ENCODE peak calls at places on chromosomes 7 and 10, in nine cellular contexts. One of them, this sample, is unnamed.

GRCh38 chr10:19498348-19499290 is 317.6 kb upstream of the PLXDC2 start:
- DNase-seq in stimulated activated CD8-positive, alpha-beta memory T cell treated with anti-CD3 and anti-CD28 coated beads, Interleukin-2, amount 100 ng/mL, for 48 hours: no peak
- DNase-seq in mammary epithelial cell: no peak
- DNase-seq in mesendoderm: no peak
- DNase-seq in brain microvascular endothelial cell: no peak
- DNase-seq in activated naive CD4-positive, alpha-beta T cell treated with anti-CD3 and anti-CD28 coated beads for 36 hours: no peak
- DNase-seq in progenitor cell of endocrine pancreas: no peak
- DNase-seq in AG04450: no peak
- DNase-seq in OCI-LY7: no peak
- DNase-seq in this sample: no peak

GRCh38 chr10:79400567-79401004 is 44.8 kb downstream of the ZCCHC24 start:
- DNase-seq in mesendoderm: peak
- DNase-seq in progenitor cell of endocrine pancreas: peak
- DNase-seq in brain microvascular endothelial cell: no peak
- DNase-seq in OCI-LY7: peak
- DNase-seq in mammary epithelial cell: no peak
- DNase-seq in stimulated activated CD8-positive, alpha-beta memory T cell treated with anti-CD3 and anti-CD28 coated beads, Interleukin-2, amount 100 ng/mL, for 48 hours: peak
- DNase-seq in AG04450: no peak
- DNase-seq in activated naive CD4-positive, alpha-beta T cell treated with anti-CD3 and anti-CD28 coated beads for 36 hours: peak
- DNase-seq in this sample: no peak

GRCh38 chr10:15348579-15348978 is 22.5 kb downstream of the FAM171A1 start:
- DNase-seq in stimulated activated CD8-positive, alpha-beta memory T cell treated with anti-CD3 and anti-CD28 coated beads, Interleukin-2, amount 100 ng/mL, for 48 hours: no peak
- DNase-seq in mesendoderm: no peak
- DNase-seq in mammary epithelial cell: no peak
- DNase-seq in OCI-LY7: no peak
- DNase-seq in AG04450: no peak
- DNase-seq in progenitor cell of endocrine pancreas: no peak
- DNase-seq in brain microvascular endothelial cell: no peak
- DNase-seq in activated naive CD4-positive, alpha-beta T cell treated with anti-CD3 and anti-CD28 coated beads for 36 hours: no peak
- DNase-seq in this sample: no peak

GRCh38 chr7:147571436-147572180 is 1019.0 kb upstream of the C7orf33 start:
- DNase-seq in stimulated activated CD8-positive, alpha-beta memory T cell treated with anti-CD3 and anti-CD28 coated beads, Interleukin-2, amount 100 ng/mL, for 48 hours: no peak
- DNase-seq in mesendoderm: no peak
- DNase-seq in mammary epithelial cell: no peak
- DNase-seq in AG04450: no peak
- DNase-seq in progenitor cell of endocrine pancreas: no peak
- DNase-seq in brain microvascular endothelial cell: no peak
- DNase-seq in OCI-LY7: no peak
- DNase-seq in activated naive CD4-positive, alpha-beta T cell treated with anti-CD3 and anti-CD28 coated beads for 36 hours: no peak
- DNase-seq in this sample: no peak

GRCh38 chr10:121169406-121169805 is 318.2 kb downstream of the WDR11 start:
- DNase-seq in OCI-LY7: no peak
- DNase-seq in mammary epithelial cell: no peak
- DNase-seq in progenitor cell of endocrine pancreas: no peak
- DNase-seq in mesendoderm: no peak
- DNase-seq in stimulated activated CD8-positive, alpha-beta memory T cell treated with anti-CD3 and anti-CD28 coated beads, Interleukin-2, amount 100 ng/mL, for 48 hours: no peak
- DNase-seq in brain microvascular endothelial cell: no peak
- DNase-seq in activated naive CD4-positive, alpha-beta T cell treated with anti-CD3 and anti-CD28 coated beads for 36 hours: no peak
- DNase-seq in AG04450: no peak
- DNase-seq in this sample: no peak

GRCh38 chr7:108114117-108114841 is 15.9 kb downstream of the LAMB4 start:
- DNase-seq in mammary epithelial cell: peak
- DNase-seq in brain microvascular endothelial cell: no peak
- DNase-seq in stimulated activated CD8-positive, alpha-beta memory T cell treated with anti-CD3 and anti-CD28 coated beads, Interleukin-2, amount 100 ng/mL, for 48 hours: no peak
- DNase-seq in mesendoderm: peak
- DNase-seq in progenitor cell of endocrine pancreas: no peak
- DNase-seq in OCI-LY7: peak
- DNase-seq in AG04450: no peak
- DNase-seq in activated naive CD4-positive, alpha-beta T cell treated with anti-CD3 and anti-CD28 coated beads for 36 hours: peak
- DNase-seq in this sample: no peak

GRCh38 chr7:101248276-101248675 is 3.4 kb upstream of the FIS1 start:
- DNase-seq in brain microvascular endothelial cell: no peak
- DNase-seq in stimulated activated CD8-positive, alpha-beta memory T cell treated with anti-CD3 and anti-CD28 coated beads, Interleukin-2, amount 100 ng/mL, for 48 hours: no peak
- DNase-seq in progenitor cell of endocrine pancreas: no peak
- DNase-seq in AG04450: no peak
- DNase-seq in activated naive CD4-positive, alpha-beta T cell treated with anti-CD3 and anti-CD28 coated beads for 36 hours: no peak
- DNase-seq in OCI-LY7: no peak
- DNase-seq in mesendoderm: no peak
- DNase-seq in mammary epithelial cell: no peak
- DNase-seq in this sample: no peak

GRCh38 chr7:55623617-55624016 is 51.3 kb upstream of the VOPP1 start:
- DNase-seq in stimulated activated CD8-positive, alpha-beta memory T cell treated with anti-CD3 and anti-CD28 coated beads, Interleukin-2, amount 100 ng/mL, for 48 hours: no peak
- DNase-seq in mesendoderm: no peak
- DNase-seq in brain microvascular endothelial cell: no peak
- DNase-seq in activated naive CD4-positive, alpha-beta T cell treated with anti-CD3 and anti-CD28 coated beads for 36 hours: no peak
- DNase-seq in progenitor cell of endocrine pancreas: no peak
- DNase-seq in AG04450: no peak
- DNase-seq in mammary epithelial cell: no peak
- DNase-seq in OCI-LY7: no peak
- DNase-seq in this sample: no peak

GRCh38 chr7:46468753-46469356 is 547.8 kb upstream of the IGFBP3 start:
- DNase-seq in stimulated activated CD8-positive, alpha-beta memory T cell treated with anti-CD3 and anti-CD28 coated beads, Interleukin-2, amount 100 ng/mL, for 48 hours: no peak
- DNase-seq in mesendoderm: peak
- DNase-seq in OCI-LY7: peak
- DNase-seq in activated naive CD4-positive, alpha-beta T cell treated with anti-CD3 and anti-CD28 coated beads for 36 hours: peak
- DNase-seq in brain microvascular endothelial cell: no peak
- DNase-seq in mammary epithelial cell: peak
- DNase-seq in progenitor cell of endocrine pancreas: no peak
- DNase-seq in AG04450: no peak
- DNase-seq in this sample: no peak

GRCh38 chr7:51240868-51241267 is 75.7 kb downstream of the COBL start:
- DNase-seq in progenitor cell of endocrine pancreas: no peak
- DNase-seq in mammary epithelial cell: no peak
- DNase-seq in brain microvascular endothelial cell: no peak
- DNase-seq in mesendoderm: no peak
- DNase-seq in stimulated activated CD8-positive, alpha-beta memory T cell treated with anti-CD3 and anti-CD28 coated beads, Interleukin-2, amount 100 ng/mL, for 48 hours: no peak
- DNase-seq in AG04450: no peak
- DNase-seq in activated naive CD4-positive, alpha-beta T cell treated with anti-CD3 and anti-CD28 coated beads for 36 hours: no peak
- DNase-seq in OCI-LY7: no peak
- DNase-seq in this sample: no peak

GRCh38 chr10:129136866-129137415 is 330.1 kb upstream of the MGMT start:
- DNase-seq in activated naive CD4-positive, alpha-beta T cell treated with anti-CD3 and anti-CD28 coated beads for 36 hours: no peak
- DNase-seq in brain microvascular endothelial cell: no peak
- DNase-seq in AG04450: no peak
- DNase-seq in mammary epithelial cell: no peak
- DNase-seq in OCI-LY7: no peak
- DNase-seq in mesendoderm: no peak
- DNase-seq in progenitor cell of endocrine pancreas: no peak
- DNase-seq in stimulated activated CD8-positive, alpha-beta memory T cell treated with anti-CD3 and anti-CD28 coated beads, Interleukin-2, amount 100 ng/mL, for 48 hours: no peak
- DNase-seq in this sample: no peak

GRCh38 chr10:99984201-99984600 is 25.5 kb downstream of the DNMBP start:
- DNase-seq in OCI-LY7: no peak
- DNase-seq in mesendoderm: no peak
- DNase-seq in stimulated activated CD8-positive, alpha-beta memory T cell treated with anti-CD3 and anti-CD28 coated beads, Interleukin-2, amount 100 ng/mL, for 48 hours: no peak
- DNase-seq in mammary epithelial cell: peak
- DNase-seq in AG04450: no peak
- DNase-seq in progenitor cell of endocrine pancreas: no peak
- DNase-seq in activated naive CD4-positive, alpha-beta T cell treated with anti-CD3 and anti-CD28 coated beads for 36 hours: no peak
- DNase-seq in brain microvascular endothelial cell: no peak
- DNase-seq in this sample: no peak

GRCh38 chr10:97765201-97765600 is 6.6 kb downstream of the SFRP5 start:
- DNase-seq in activated naive CD4-positive, alpha-beta T cell treated with anti-CD3 and anti-CD28 coated beads for 36 hours: no peak
- DNase-seq in mesendoderm: no peak
- DNase-seq in stimulated activated CD8-positive, alpha-beta memory T cell treated with anti-CD3 and anti-CD28 coated beads, Interleukin-2, amount 100 ng/mL, for 48 hours: no peak
- DNase-seq in brain microvascular endothelial cell: no peak
- DNase-seq in OCI-LY7: peak
- DNase-seq in AG04450: no peak
- DNase-seq in mammary epithelial cell: no peak
- DNase-seq in progenitor cell of endocrine pancreas: no peak
- DNase-seq in this sample: peak

GRCh38 chr10:45000138-45000763 is 472 bp upstream of the ZNF22 start:
- DNase-seq in brain microvascular endothelial cell: peak
- DNase-seq in OCI-LY7: no peak
- DNase-seq in activated naive CD4-positive, alpha-beta T cell treated with anti-CD3 and anti-CD28 coated beads for 36 hours: no peak
- DNase-seq in progenitor cell of endocrine pancreas: no peak
- DNase-seq in mammary epithelial cell: no peak
- DNase-seq in stimulated activated CD8-positive, alpha-beta memory T cell treated with anti-CD3 and anti-CD28 coated beads, Interleukin-2, amount 100 ng/mL, for 48 hours: no peak
- DNase-seq in mesendoderm: peak
- DNase-seq in AG04450: no peak
- DNase-seq in this sample: no peak

GRCh38 chr10:124090630-124091209 is 2.7 kb downstream of the CHST15 start:
- DNase-seq in OCI-LY7: no peak
- DNase-seq in stimulated activated CD8-positive, alpha-beta memory T cell treated with anti-CD3 and anti-CD28 coated beads, Interleukin-2, amount 100 ng/mL, for 48 hours: no peak
- DNase-seq in AG04450: no peak
- DNase-seq in progenitor cell of endocrine pancreas: no peak
- DNase-seq in mammary epithelial cell: peak
- DNase-seq in activated naive CD4-positive, alpha-beta T cell treated with anti-CD3 and anti-CD28 coated beads for 36 hours: no peak
- DNase-seq in brain microvascular endothelial cell: no peak
- DNase-seq in mesendoderm: no peak
- DNase-seq in this sample: peak

GRCh38 chr7:38187794-38188472 is 9.9 kb downstream of the STARD3NL start:
- DNase-seq in AG04450: no peak
- DNase-seq in OCI-LY7: peak
- DNase-seq in mammary epithelial cell: no peak
- DNase-seq in brain microvascular endothelial cell: no peak
- DNase-seq in mesendoderm: peak
- DNase-seq in stimulated activated CD8-positive, alpha-beta memory T cell treated with anti-CD3 and anti-CD28 coated beads, Interleukin-2, amount 100 ng/mL, for 48 hours: no peak
- DNase-seq in activated naive CD4-positive, alpha-beta T cell treated with anti-CD3 and anti-CD28 coated beads for 36 hours: no peak
- DNase-seq in progenitor cell of endocrine pancreas: no peak
- DNase-seq in this sample: no peak

GRCh38 chr7:909358-910329 is 33.3 kb downstream of the GET4 start:
- DNase-seq in stimulated activated CD8-positive, alpha-beta memory T cell treated with anti-CD3 and anti-CD28 coated beads, Interleukin-2, amount 100 ng/mL, for 48 hours: no peak
- DNase-seq in activated naive CD4-positive, alpha-beta T cell treated with anti-CD3 and anti-CD28 coated beads for 36 hours: peak
- DNase-seq in brain microvascular endothelial cell: no peak
- DNase-seq in progenitor cell of endocrine pancreas: no peak
- DNase-seq in OCI-LY7: peak
- DNase-seq in mammary epithelial cell: no peak
- DNase-seq in mesendoderm: no peak
- DNase-seq in AG04450: no peak
- DNase-seq in this sample: no peak

GRCh38 chr10:69961168-69961863 is 91.3 kb upstream of the MACROH2A2 start:
- DNase-seq in brain microvascular endothelial cell: peak
- DNase-seq in AG04450: no peak
- DNase-seq in stimulated activated CD8-positive, alpha-beta memory T cell treated with anti-CD3 and anti-CD28 coated beads, Interleukin-2, amount 100 ng/mL, for 48 hours: no peak
- DNase-seq in activated naive CD4-positive, alpha-beta T cell treated with anti-CD3 and anti-CD28 coated beads for 36 hours: no peak
- DNase-seq in OCI-LY7: peak
- DNase-seq in progenitor cell of endocrine pancreas: no peak
- DNase-seq in mammary epithelial cell: no peak
- DNase-seq in mesendoderm: peak
- DNase-seq in this sample: no peak

GRCh38 chr10:130723704-130724103 is 587.5 kb downstream of the GLRX3 start:
- DNase-seq in mesendoderm: no peak
- DNase-seq in stimulated activated CD8-positive, alpha-beta memory T cell treated with anti-CD3 and anti-CD28 coated beads, Interleukin-2, amount 100 ng/mL, for 48 hours: no peak
- DNase-seq in activated naive CD4-positive, alpha-beta T cell treated with anti-CD3 and anti-CD28 coated beads for 36 hours: no peak
- DNase-seq in mammary epithelial cell: no peak
- DNase-seq in brain microvascular endothelial cell: no peak
- DNase-seq in OCI-LY7: no peak
- DNase-seq in AG04450: no peak
- DNase-seq in progenitor cell of endocrine pancreas: no peak
- DNase-seq in this sample: no peak

GRCh38 chr10:121027390-121027789 is 176.2 kb downstream of the WDR11 start:
- DNase-seq in stimulated activated CD8-positive, alpha-beta memory T cell treated with anti-CD3 and anti-CD28 coated beads, Interleukin-2, amount 100 ng/mL, for 48 hours: no peak
- DNase-seq in brain microvascular endothelial cell: no peak
- DNase-seq in activated naive CD4-positive, alpha-beta T cell treated with anti-CD3 and anti-CD28 coated beads for 36 hours: no peak
- DNase-seq in OCI-LY7: no peak
- DNase-seq in AG04450: no peak
- DNase-seq in mammary epithelial cell: no peak
- DNase-seq in mesendoderm: peak
- DNase-seq in progenitor cell of endocrine pancreas: no peak
- DNase-seq in this sample: no peak

GRCh38 chr7:139523199-139523941 is at the start of gene CLEC2L:
- DNase-seq in activated naive CD4-positive, alpha-beta T cell treated with anti-CD3 and anti-CD28 coated beads for 36 hours: peak
- DNase-seq in mammary epithelial cell: no peak
- DNase-seq in OCI-LY7: no peak
- DNase-seq in progenitor cell of endocrine pancreas: peak
- DNase-seq in mesendoderm: peak
- DNase-seq in brain microvascular endothelial cell: no peak
- DNase-seq in AG04450: no peak
- DNase-seq in stimulated activated CD8-positive, alpha-beta memory T cell treated with anti-CD3 and anti-CD28 coated beads, Interleukin-2, amount 100 ng/mL, for 48 hours: no peak
- DNase-seq in this sample: no peak

GRCh38 chr7:151494569-151495284 is 25.0 kb downstream of the RHEB start:
- DNase-seq in OCI-LY7: no peak
- DNase-seq in activated naive CD4-positive, alpha-beta T cell treated with anti-CD3 and anti-CD28 coated beads for 36 hours: no peak
- DNase-seq in progenitor cell of endocrine pancreas: no peak
- DNase-seq in AG04450: no peak
- DNase-seq in brain microvascular endothelial cell: no peak
- DNase-seq in stimulated activated CD8-positive, alpha-beta memory T cell treated with anti-CD3 and anti-CD28 coated beads, Interleukin-2, amount 100 ng/mL, for 48 hours: no peak
- DNase-seq in mesendoderm: no peak
- DNase-seq in mammary epithelial cell: no peak
- DNase-seq in this sample: no peak

GRCh38 chr10:79981673-79982485 is 33.0 kb upstream of the SFTPD start:
- DNase-seq in activated naive CD4-positive, alpha-beta T cell treated with anti-CD3 and anti-CD28 coated beads for 36 hours: peak
- DNase-seq in AG04450: no peak
- DNase-seq in brain microvascular endothelial cell: no peak
- DNase-seq in progenitor cell of endocrine pancreas: peak
- DNase-seq in stimulated activated CD8-positive, alpha-beta memory T cell treated with anti-CD3 and anti-CD28 coated beads, Interleukin-2, amount 100 ng/mL, for 48 hours: no peak
- DNase-seq in OCI-LY7: no peak
- DNase-seq in mesendoderm: peak
- DNase-seq in mammary epithelial cell: peak
- DNase-seq in this sample: peak

GRCh38 chr10:77746313-77746712 is 108.7 kb upstream of the KCNMA1 start:
- DNase-seq in stimulated activated CD8-positive, alpha-beta memory T cell treated with anti-CD3 and anti-CD28 coated beads, Interleukin-2, amount 100 ng/mL, for 48 hours: no peak
- DNase-seq in OCI-LY7: no peak
- DNase-seq in mesendoderm: no peak
- DNase-seq in brain microvascular endothelial cell: peak
- DNase-seq in AG04450: no peak
- DNase-seq in progenitor cell of endocrine pancreas: no peak
- DNase-seq in activated naive CD4-positive, alpha-beta T cell treated with anti-CD3 and anti-CD28 coated beads for 36 hours: no peak
- DNase-seq in mammary epithelial cell: peak
- DNase-seq in this sample: no peak

GRCh38 chr7:149821191-149822148 is 16.7 kb upstream of the ZNF862 start:
- DNase-seq in AG04450: no peak
- DNase-seq in stimulated activated CD8-positive, alpha-beta memory T cell treated with anti-CD3 and anti-CD28 coated beads, Interleukin-2, amount 100 ng/mL, for 48 hours: no peak
- DNase-seq in brain microvascular endothelial cell: no peak
- DNase-seq in activated naive CD4-positive, alpha-beta T cell treated with anti-CD3 and anti-CD28 coated beads for 36 hours: no peak
- DNase-seq in progenitor cell of endocrine pancreas: no peak
- DNase-seq in mesendoderm: no peak
- DNase-seq in OCI-LY7: no peak
- DNase-seq in mammary epithelial cell: no peak
- DNase-seq in this sample: no peak

GRCh38 chr7:142451817-142452216 is 194.0 kb upstream of the PRSS58 start:
- DNase-seq in stimulated activated CD8-positive, alpha-beta memory T cell treated with anti-CD3 and anti-CD28 coated beads, Interleukin-2, amount 100 ng/mL, for 48 hours: no peak
- DNase-seq in OCI-LY7: no peak
- DNase-seq in mesendoderm: no peak
- DNase-seq in progenitor cell of endocrine pancreas: no peak
- DNase-seq in mammary epithelial cell: no peak
- DNase-seq in AG04450: no peak
- DNase-seq in activated naive CD4-positive, alpha-beta T cell treated with anti-CD3 and anti-CD28 coated beads for 36 hours: no peak
- DNase-seq in brain microvascular endothelial cell: no peak
- DNase-seq in this sample: no peak

GRCh38 chr7:19470031-19470430 is 238.8 kb downstream of the POLR1F start:
- DNase-seq in stimulated activated CD8-positive, alpha-beta memory T cell treated with anti-CD3 and anti-CD28 coated beads, Interleukin-2, amount 100 ng/mL, for 48 hours: no peak
- DNase-seq in OCI-LY7: no peak
- DNase-seq in brain microvascular endothelial cell: peak
- DNase-seq in activated naive CD4-positive, alpha-beta T cell treated with anti-CD3 and anti-CD28 coated beads for 36 hours: no peak
- DNase-seq in mesendoderm: no peak
- DNase-seq in mammary epithelial cell: no peak
- DNase-seq in progenitor cell of endocrine pancreas: no peak
- DNase-seq in AG04450: peak
- DNase-seq in this sample: no peak

GRCh38 chr10:132674311-132674710 is 111.6 kb downstream of the NKX6-2 start:
- DNase-seq in progenitor cell of endocrine pancreas: no peak
- DNase-seq in activated naive CD4-positive, alpha-beta T cell treated with anti-CD3 and anti-CD28 coated beads for 36 hours: no peak
- DNase-seq in AG04450: no peak
- DNase-seq in brain microvascular endothelial cell: no peak
- DNase-seq in OCI-LY7: no peak
- DNase-seq in mammary epithelial cell: no peak
- DNase-seq in mesendoderm: no peak
- DNase-seq in stimulated activated CD8-positive, alpha-beta memory T cell treated with anti-CD3 and anti-CD28 coated beads, Interleukin-2, amount 100 ng/mL, for 48 hours: no peak
- DNase-seq in this sample: no peak

GRCh38 chr10:67841737-67842136 is 3.7 kb upstream of the DNAJC12 start:
- DNase-seq in brain microvascular endothelial cell: no peak
- DNase-seq in AG04450: no peak
- DNase-seq in activated naive CD4-positive, alpha-beta T cell treated with anti-CD3 and anti-CD28 coated beads for 36 hours: no peak
- DNase-seq in OCI-LY7: no peak
- DNase-seq in mammary epithelial cell: no peak
- DNase-seq in mesendoderm: no peak
- DNase-seq in stimulated activated CD8-positive, alpha-beta memory T cell treated with anti-CD3 and anti-CD28 coated beads, Interleukin-2, amount 100 ng/mL, for 48 hours: no peak
- DNase-seq in progenitor cell of endocrine pancreas: no peak
- DNase-seq in this sample: no peak

GRCh38 chr10:103086261-103086660 is 106.8 kb downstream of the NT5C2 start:
- DNase-seq in OCI-LY7: no peak
- DNase-seq in stimulated activated CD8-positive, alpha-beta memory T cell treated with anti-CD3 and anti-CD28 coated beads, Interleukin-2, amount 100 ng/mL, for 48 hours: no peak
- DNase-seq in mesendoderm: no peak
- DNase-seq in AG04450: peak
- DNase-seq in brain microvascular endothelial cell: no peak
- DNase-seq in activated naive CD4-positive, alpha-beta T cell treated with anti-CD3 and anti-CD28 coated beads for 36 hours: no peak
- DNase-seq in mammary epithelial cell: no peak
- DNase-seq in progenitor cell of endocrine pancreas: no peak
- DNase-seq in this sample: no peak

GRCh38 chr7:149696313-149696712 is 77.1 kb downstream of the ZNF467 start:
- DNase-seq in progenitor cell of endocrine pancreas: no peak
- DNase-seq in stimulated activated CD8-positive, alpha-beta memory T cell treated with anti-CD3 and anti-CD28 coated beads, Interleukin-2, amount 100 ng/mL, for 48 hours: no peak
- DNase-seq in AG04450: no peak
- DNase-seq in activated naive CD4-positive, alpha-beta T cell treated with anti-CD3 and anti-CD28 coated beads for 36 hours: no peak
- DNase-seq in brain microvascular endothelial cell: no peak
- DNase-seq in mammary epithelial cell: no peak
- DNase-seq in mesendoderm: no peak
- DNase-seq in OCI-LY7: no peak
- DNase-seq in this sample: no peak

This sample was measured in DMS153.